ENCODE peak calls at places on chromosomes 16 and 17, in eight cellular contexts. One of them, this sample, is unnamed.
A peak's percentile ranks its signal among the peaks of the same experiment; 100 is the strongest.

GRCh38 chr17:42403150-42403549 is 14.9 kb upstream of the STAT3 start:
- DNase-seq in activated effector memory CD4-positive, alpha-beta T cell treated with Interleukin-2 at 50 U/mL for 16 hours: peak; percentile 14
- DNase-seq in AG10803: no peak
- DNase-seq in effector memory CD4-positive, alpha-beta T cell: no peak
- DNase-seq in CD8-positive, alpha-beta memory T cell: peak; percentile 39
- DNase-seq in stimulated activated CD4-positive, alpha-beta T cell treated with anti-CD3 and anti-CD28 coated beads, Interleukin-12 subunit alpha, Interleukin-12 subunit beta, amount 100 ng/mL, for 4 hours: peak; percentile 51
- DNase-seq in effector CD4-positive, alpha-beta T cell: peak; percentile 11
- DNase-seq in cardiac muscle cell: peak; percentile 49
- DNase-seq in this sample: peak; percentile 37

GRCh38 chr16:82329070-82329469 is 159.0 kb upstream of the MPHOSPH6 start:
- DNase-seq in effector CD4-positive, alpha-beta T cell: no peak
- DNase-seq in CD8-positive, alpha-beta memory T cell: no peak
- DNase-seq in AG10803: no peak
- DNase-seq in effector memory CD4-positive, alpha-beta T cell: no peak
- DNase-seq in cardiac muscle cell: no peak
- DNase-seq in stimulated activated CD4-positive, alpha-beta T cell treated with anti-CD3 and anti-CD28 coated beads, Interleukin-12 subunit alpha, Interleukin-12 subunit beta, amount 100 ng/mL, for 4 hours: no peak
- DNase-seq in activated effector memory CD4-positive, alpha-beta T cell treated with Interleukin-2 at 50 U/mL for 16 hours: no peak
- DNase-seq in this sample: no peak

GRCh38 chr16:17270683-17271109 is 200.1 kb downstream of the XYLT1 start:
- DNase-seq in effector memory CD4-positive, alpha-beta T cell: no peak
- DNase-seq in stimulated activated CD4-positive, alpha-beta T cell treated with anti-CD3 and anti-CD28 coated beads, Interleukin-12 subunit alpha, Interleukin-12 subunit beta, amount 100 ng/mL, for 4 hours: no peak
- DNase-seq in AG10803: peak; percentile 32
- DNase-seq in CD8-positive, alpha-beta memory T cell: no peak
- DNase-seq in activated effector memory CD4-positive, alpha-beta T cell treated with Interleukin-2 at 50 U/mL for 16 hours: no peak
- DNase-seq in cardiac muscle cell: no peak
- DNase-seq in effector CD4-positive, alpha-beta T cell: no peak
- DNase-seq in this sample: no peak

GRCh38 chr16:4369006-4369766 is 2.5 kb upstream of the VASN start:
- DNase-seq in cardiac muscle cell: no peak
- DNase-seq in activated effector memory CD4-positive, alpha-beta T cell treated with Interleukin-2 at 50 U/mL for 16 hours: no peak
- DNase-seq in CD8-positive, alpha-beta memory T cell: no peak
- DNase-seq in effector memory CD4-positive, alpha-beta T cell: no peak
- DNase-seq in stimulated activated CD4-positive, alpha-beta T cell treated with anti-CD3 and anti-CD28 coated beads, Interleukin-12 subunit alpha, Interleukin-12 subunit beta, amount 100 ng/mL, for 4 hours: no peak
- DNase-seq in effector CD4-positive, alpha-beta T cell: no peak
- DNase-seq in AG10803: peak; percentile 58
- DNase-seq in this sample: no peak

GRCh38 chr17:60526726-60527125 is 684 bp upstream of the APPBP2 start:
- DNase-seq in activated effector memory CD4-positive, alpha-beta T cell treated with Interleukin-2 at 50 U/mL for 16 hours: no peak
- DNase-seq in cardiac muscle cell: no peak
- DNase-seq in AG10803: peak; percentile 78
- DNase-seq in stimulated activated CD4-positive, alpha-beta T cell treated with anti-CD3 and anti-CD28 coated beads, Interleukin-12 subunit alpha, Interleukin-12 subunit beta, amount 100 ng/mL, for 4 hours: no peak
- DNase-seq in effector CD4-positive, alpha-beta T cell: no peak
- DNase-seq in effector memory CD4-positive, alpha-beta T cell: no peak
- DNase-seq in CD8-positive, alpha-beta memory T cell: no peak
- DNase-seq in this sample: no peak

GRCh38 chr16:3861808-3862451 is 18.6 kb downstream of the CREBBP start:
- DNase-seq in CD8-positive, alpha-beta memory T cell: no peak
- DNase-seq in AG10803: no peak
- DNase-seq in effector memory CD4-positive, alpha-beta T cell: no peak
- DNase-seq in activated effector memory CD4-positive, alpha-beta T cell treated with Interleukin-2 at 50 U/mL for 16 hours: no peak
- DNase-seq in stimulated activated CD4-positive, alpha-beta T cell treated with anti-CD3 and anti-CD28 coated beads, Interleukin-12 subunit alpha, Interleukin-12 subunit beta, amount 100 ng/mL, for 4 hours: no peak
- DNase-seq in effector CD4-positive, alpha-beta T cell: no peak
- DNase-seq in cardiac muscle cell: peak; percentile 50
- DNase-seq in this sample: no peak

GRCh38 chr17:9844153-9844552 is 18.4 kb downstream of the GLP2R start:
- DNase-seq in cardiac muscle cell: no peak
- DNase-seq in effector CD4-positive, alpha-beta T cell: no peak
- DNase-seq in effector memory CD4-positive, alpha-beta T cell: no peak
- DNase-seq in AG10803: no peak
- DNase-seq in stimulated activated CD4-positive, alpha-beta T cell treated with anti-CD3 and anti-CD28 coated beads, Interleukin-12 subunit alpha, Interleukin-12 subunit beta, amount 100 ng/mL, for 4 hours: no peak
- DNase-seq in CD8-positive, alpha-beta memory T cell: no peak
- DNase-seq in activated effector memory CD4-positive, alpha-beta T cell treated with Interleukin-2 at 50 U/mL for 16 hours: no peak
- DNase-seq in this sample: no peak

GRCh38 chr16:66502020-66502913 is 47.7 kb downstream of the TK2 start:
- DNase-seq in CD8-positive, alpha-beta memory T cell: no peak
- DNase-seq in stimulated activated CD4-positive, alpha-beta T cell treated with anti-CD3 and anti-CD28 coated beads, Interleukin-12 subunit alpha, Interleukin-12 subunit beta, amount 100 ng/mL, for 4 hours: no peak
- DNase-seq in AG10803: peak; percentile 81
- DNase-seq in effector memory CD4-positive, alpha-beta T cell: no peak
- DNase-seq in activated effector memory CD4-positive, alpha-beta T cell treated with Interleukin-2 at 50 U/mL for 16 hours: no peak
- DNase-seq in effector CD4-positive, alpha-beta T cell: no peak
- DNase-seq in cardiac muscle cell: no peak
- DNase-seq in this sample: no peak

GRCh38 chr17:17545031-17545820 is 46.3 kb downstream of the PEMT start:
- DNase-seq in cardiac muscle cell: no peak
- DNase-seq in CD8-positive, alpha-beta memory T cell: no peak
- DNase-seq in AG10803: peak; percentile 67
- DNase-seq in effector CD4-positive, alpha-beta T cell: no peak
- DNase-seq in activated effector memory CD4-positive, alpha-beta T cell treated with Interleukin-2 at 50 U/mL for 16 hours: no peak
- DNase-seq in effector memory CD4-positive, alpha-beta T cell: no peak
- DNase-seq in stimulated activated CD4-positive, alpha-beta T cell treated with anti-CD3 and anti-CD28 coated beads, Interleukin-12 subunit alpha, Interleukin-12 subunit beta, amount 100 ng/mL, for 4 hours: no peak
- DNase-seq in this sample: no peak

This sample was measured in AML-193.